ENCODE peak calls at places on chromosomes 16 and 17, in eight cellular contexts. L is colonic mucosa, C is endothelial cell, A is bronchial epithelial cell, N is lower lobe of right lung, X is fibroblast of lung, K is heart right ventricle, J is WTC11. V is an unnamed sample.

GRCh38 chr17:49835472-49835871 is 12.4 kb downstream of the TAC4 start:
- DNase-seq in K (no peak), J (no peak), L (no peak), N (no peak), X (no peak), C (no peak), A (no peak), V (no peak)

GRCh38 chr16:89918453-89919347 is at the start of gene MC1R:
- DNase-seq in A (no peak), C (peak; percentile 70), L (no peak), J (peak; percentile 48), N (no peak), K (no peak), X (peak; percentile 29), V (no peak)

GRCh38 chr17:78974635-78975591 is 4.8 kb downstream of the LGALS3BP start:
- DNase-seq in J (no peak), X (peak; percentile 92), N (peak; percentile 84), C (no peak), L (peak; percentile 83), K (peak; percentile 59), A (peak; percentile 77), V (peak; percentile 86)

GRCh38 chr16:58126451-58126968 is 2.7 kb downstream of the CFAP20 start:
- DNase-seq in N (no peak), J (no peak), K (no peak), X (no peak), A (no peak), L (no peak), C (no peak), V (no peak)

GRCh38 chr16:84181144-84181915 is 5.5 kb downstream of the TAF1C start:
- DNase-seq in J (no peak), N (no peak), K (no peak), L (no peak), A (no peak), X (no peak), C (no peak), V (no peak)

GRCh38 chr17:75341784-75342183 is 52.6 kb upstream of the SLC25A19 start:
- DNase-seq in J (no peak), X (no peak), K (no peak), L (no peak), A (no peak), C (no peak), N (no peak), V (no peak)

GRCh38 chr17:49676276-49676868 is 1.5 kb downstream of the SPOP start:
- DNase-seq in C (no peak), A (no peak), K (no peak), J (no peak), N (no peak), L (no peak), X (peak; percentile 43), V (peak; percentile 78)

GRCh38 chr16:78877114-78877513 is 723.4 kb downstream of the MAF start:
- DNase-seq in L (no peak), K (no peak), N (no peak), J (no peak), C (no peak), X (no peak), A (no peak), V (no peak)

GRCh38 chr16:89354325-89354724 is 136.0 kb downstream of the ANKRD11 start:
- DNase-seq in A (no peak), L (no peak), C (no peak), N (no peak), K (peak; percentile 67), J (no peak), X (no peak), V (no peak)

GRCh38 chr17:13410214-13410613 is 191.5 kb downstream of the HS3ST3A1 start:
- DNase-seq in A (no peak), K (no peak), L (no peak), C (no peak), N (no peak), J (no peak), X (no peak), V (no peak)

GRCh38 chr16:81276323-81276722 is 37.8 kb downstream of the BCO1 start:
- DNase-seq in X (no peak), C (no peak), L (no peak), K (no peak), J (no peak), A (no peak), N (no peak), V (no peak)

GRCh38 chr16:30092373-30093010 is 768 bp upstream of the TBX6 start:
- DNase-seq in C (peak; percentile 92), X (peak; percentile 59), L (peak; percentile 83), K (peak; percentile 82), N (peak; percentile 93), A (peak; percentile 30), J (peak; percentile 86), V (no peak)

GRCh38 chr16:88809068-88809675 is 2.6 kb downstream of the APRT start:
- DNase-seq in J (no peak), X (no peak), C (no peak), K (no peak), A (no peak), L (no peak), N (no peak), V (no peak)

GRCh38 chr16:2686912-2687507 is 4.7 kb downstream of the KCTD5 start:
- DNase-seq in L (no peak), J (no peak), X (no peak), K (peak; percentile 30), C (no peak), A (no peak), N (peak; percentile 79), V (no peak)

DNA sequence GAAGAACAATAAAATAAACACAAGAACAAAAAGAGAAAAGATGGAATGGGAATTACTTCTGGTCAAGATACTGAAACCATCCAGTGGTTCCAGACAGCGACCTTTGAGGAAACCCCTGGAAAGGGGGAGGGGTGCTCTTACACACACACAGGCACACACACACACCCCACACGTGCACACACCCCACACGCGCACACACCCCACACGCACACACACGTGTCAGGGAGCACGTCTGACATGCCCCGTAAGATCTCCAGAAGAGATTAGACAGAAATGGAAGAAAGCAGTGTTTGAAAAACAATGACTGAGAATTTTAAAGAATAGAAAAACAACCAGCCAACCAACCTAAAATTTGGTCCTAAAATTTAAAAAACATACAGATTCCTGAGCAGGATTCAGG is 45.3 kb upstream of the FASN start:
- DNase-seq in A (no peak), C (no peak), J (no peak), X (no peak), N (no peak), L (no peak), K (no peak), V (no peak)
- TF ChIP-seq CTCF in A (no peak), C (no peak), J (no peak), X (no peak), N (no peak), L (no peak), K (no peak), V (no peak)

DNA sequence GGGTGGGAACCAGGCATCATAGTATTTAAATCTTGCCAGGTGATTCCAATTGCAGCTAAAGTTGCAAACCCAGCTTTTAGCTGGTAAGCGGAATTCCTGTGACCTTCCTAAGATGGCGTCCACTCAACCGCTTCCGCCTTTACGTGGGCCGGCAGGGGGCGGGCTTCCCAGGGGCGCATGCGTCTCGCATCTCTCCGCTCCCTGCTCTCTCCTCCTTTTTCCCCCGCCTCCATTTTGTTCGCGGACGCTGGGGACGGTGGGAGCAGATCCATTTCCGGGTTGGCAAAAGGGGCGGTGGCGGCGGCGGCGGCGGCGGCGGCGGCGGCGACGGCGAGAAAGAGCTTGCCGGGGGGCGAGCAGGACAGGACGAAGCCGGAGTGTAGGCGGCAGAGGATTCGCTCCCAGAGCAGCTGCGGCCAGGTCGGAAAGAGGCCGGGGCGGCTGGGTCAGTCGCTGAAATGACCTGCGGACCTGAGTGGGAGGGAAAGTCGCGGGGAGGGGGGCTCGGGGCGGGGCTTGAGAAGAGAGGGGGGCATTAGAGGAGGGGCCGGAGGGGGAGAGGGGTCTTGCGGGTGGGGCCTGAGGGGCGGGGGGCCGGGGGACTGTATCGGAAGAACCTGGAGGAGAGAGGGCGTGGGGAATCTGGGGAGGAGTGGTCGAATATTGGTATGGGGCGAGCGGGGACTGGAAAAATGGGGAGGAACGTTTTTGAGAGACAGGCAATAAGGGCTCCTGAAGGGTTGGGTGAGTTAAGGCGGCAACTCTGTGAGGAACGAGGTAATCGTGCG is at the start of gene WIPF2:
- DNase-seq in C (peak; percentile 97), J (peak; percentile 99), K (peak; percentile 97), L (peak; percentile 98), A (peak; percentile 89), N (peak; percentile 97), X (peak; percentile 95), V (peak; percentile 95)
- TF ChIP-seq CTCF in C (peak; percentile 92), J (peak; percentile 81), K (peak; percentile 73), L (peak; percentile 66), A (peak; percentile 87), N (peak; percentile 75), X (peak; percentile 69), V (peak; percentile 95)

GRCh38 chr17:21532763-21533385 is 156.7 kb downstream of the KCNJ12 start:
- DNase-seq in C (no peak), K (no peak), N (no peak), A (no peak), J (no peak), L (no peak), X (no peak), V (no peak)
- TF ChIP-seq CTCF in C (no peak), K (no peak), N (no peak), A (no peak), J (no peak), L (no peak), X (no peak), V (no peak)

GRCh38 chr17:45320931-45321461 is 4.2 kb upstream of the MAP3K14 start:
- DNase-seq in A (peak; percentile 83), L (peak; percentile 67), K (no peak), X (peak; percentile 97), J (no peak), C (no peak), N (peak; percentile 17), V (peak; percentile 99)
- TF ChIP-seq CTCF in A (no peak), L (no peak), K (no peak), X (no peak), J (no peak), C (no peak), N (no peak), V (peak; percentile 18)

GRCh38 chr17:35871415-35871814 is 2.7 kb upstream of the HEATR9 start:
- DNase-seq in X (no peak), A (no peak), K (no peak), J (peak; percentile 27), C (no peak), N (no peak), L (no peak), V (no peak)
- TF ChIP-seq CTCF in X (no peak), A (no peak), K (no peak), J (no peak), C (no peak), N (peak; percentile 7), L (no peak), V (no peak)

GRCh38 chr16:76511203-76511602 is 234.0 kb downstream of the CNTNAP4 start:
- DNase-seq in K (no peak), C (no peak), J (no peak), A (no peak), L (no peak), X (no peak), N (no peak), V (no peak)
- TF ChIP-seq CTCF in K (no peak), C (no peak), J (no peak), A (no peak), L (no peak), X (no peak), N (no peak), V (no peak)

V was measured in HFFc6.